ENCODE peak calls at places on chromosomes 16 and 17, in eight cellular contexts. B is Right ventricle myocardium inferior; G is GM12891; S is stimulated activated CD8-positive, alpha-beta memory T cell treated with anti-CD3 and anti-CD28 coated beads, Interleukin-4, amount 100 ng/mL, for 4 hours; Y is dermis microvascular lymphatic vessel endothelial cell; Z is NCI-H1105; H is fibroblast of villous mesenchyme; V is T-helper 1 cell. X is an unnamed sample.

GRCh38 chr17:47731396-47731795 is 1.6 kb upstream of the TBX21 start:
- DNase-seq in V (no peak), G (no peak), H (no peak), Z (no peak), B (no peak), S (no peak), Y (no peak), X (no peak)

GRCh38 chr16:58510776-58511628 is 4.3 kb upstream of the SETD6 start:
- DNase-seq in Z (no peak), V (no peak), B (peak), G (no peak), Y (no peak), S (no peak), H (no peak), X (no peak)

GRCh38 chr17:48894886-48895285 is 2.3 kb downstream of the ATP5MC1 start:
- DNase-seq in Z (peak), B (no peak), S (no peak), G (no peak), V (no peak), H (no peak), Y (no peak), X (no peak)

GRCh38 chr16:70470927-70471341 is 16.5 kb downstream of the FCSK start:
- DNase-seq in V (no peak), Z (no peak), H (peak), Y (no peak), B (no peak), S (no peak), G (no peak), X (no peak)

GRCh38 chr16:75011634-75012307 is 12.9 kb downstream of the ZNRF1 start:
- DNase-seq in V (no peak), S (no peak), Y (peak), H (peak), G (no peak), B (no peak), Z (no peak), X (no peak)

GRCh38 chr16:85491798-85492616 is 121.1 kb upstream of the GSE1 start:
- DNase-seq in Y (no peak), Z (no peak), B (peak), G (no peak), S (no peak), V (no peak), H (no peak), X (no peak)

GRCh38 chr17:6823011-6823442 is 8.5 kb downstream of the TEKT1 start:
- DNase-seq in V (no peak), Y (no peak), Z (no peak), B (no peak), H (peak), S (no peak), G (no peak), X (no peak)

GRCh38 chr16:88005148-88005547 is 53.9 kb downstream of the BANP start:
- DNase-seq in H (no peak), V (no peak), G (no peak), Y (no peak), B (no peak), Z (no peak), S (no peak), X (no peak)

GRCh38 chr17:7238418-7239090 is 703 bp downstream of the PHF23 start:
- DNase-seq in B (peak), S (no peak), H (no peak), Y (no peak), V (no peak), G (no peak), Z (peak), X (no peak)

GRCh38 chr16:17162560-17162959 is 308.2 kb downstream of the XYLT1 start:
- DNase-seq in Y (no peak), S (no peak), G (no peak), Z (no peak), V (no peak), H (no peak), B (no peak), X (no peak)

GRCh38 chr16:65657051-65657450 is 535.2 kb upstream of the CDH11 start:
- DNase-seq in Z (no peak), Y (no peak), H (no peak), S (no peak), B (no peak), V (no peak), G (no peak), X (no peak)

GRCh38 chr17:65564793-65565192 is 3.3 kb upstream of the AXIN2 start:
- DNase-seq in Z (peak), Y (peak), G (no peak), B (no peak), S (no peak), H (no peak), V (no peak), X (no peak)

GRCh38 chr17:32828822-32829221 is 48.1 kb downstream of the MYO1D start:
- DNase-seq in S (no peak), G (no peak), B (no peak), V (no peak), Z (no peak), Y (no peak), H (no peak), X (no peak)

GRCh38 chr16:54654429-54654828 is 276.2 kb upstream of the IRX5 start:
- DNase-seq in V (no peak), H (no peak), S (no peak), G (no peak), B (no peak), Y (no peak), Z (peak), X (no peak)

GRCh38 chr16:87723224-87723619 is 42.6 kb downstream of the KLHDC4 start:
- DNase-seq in V (no peak), H (peak), Z (peak), Y (peak), S (no peak), B (peak), G (peak), X (no peak)

GRCh38 chr17:30921544-30922196 is at the start of gene ADAP2:
- DNase-seq in Z (no peak), H (no peak), Y (no peak), B (peak), G (peak), V (no peak), S (no peak), X (no peak)

GRCh38 chr16:84175351-84176081 is 11.3 kb downstream of the TAF1C start:
- DNase-seq in G (no peak), V (no peak), B (peak), Y (peak), H (peak), S (peak), Z (peak), X (no peak)

GRCh38 chr16:85929259-85929704 is 30.3 kb downstream of the IRF8 start:
- DNase-seq in H (no peak), V (no peak), S (no peak), G (no peak), Y (no peak), B (no peak), Z (no peak), X (no peak)

GRCh38 chr17:48143629-48144028 is 36.1 kb downstream of the SNX11 start:
- DNase-seq in Z (no peak), S (no peak), H (no peak), Y (no peak), B (no peak), G (no peak), V (no peak), X (no peak)

GRCh38 chr17:70320642-70321345 is 151.5 kb downstream of the KCNJ2 start:
- DNase-seq in S (no peak), H (peak), V (no peak), B (no peak), Y (no peak), Z (peak), G (no peak), X (no peak)

GRCh38 chr17:66777689-66778225 is 57.2 kb upstream of the CACNG5 start:
- DNase-seq in S (no peak), Y (no peak), H (peak), V (no peak), B (no peak), Z (no peak), G (no peak), X (no peak)

GRCh38 chr16:78704421-78704820 is 605.0 kb downstream of the WWOX start:
- DNase-seq in Y (no peak), B (no peak), Z (no peak), G (no peak), H (peak), V (no peak), S (no peak), X (no peak)

GRCh38 chr17:1422907-1423306 is 22.9 kb upstream of the YWHAE start:
- DNase-seq in Z (no peak), V (no peak), Y (peak), S (no peak), G (no peak), B (no peak), H (peak), X (no peak)

GRCh38 chr17:11221196-11221595 is 19.8 kb upstream of the SHISA6 start:
- DNase-seq in S (no peak), V (no peak), B (no peak), G (no peak), Y (no peak), Z (no peak), H (no peak), X (no peak)

GRCh38 chr17:44968225-44969143 is at the start of gene C1QL1:
- DNase-seq in S (peak), Z (peak), B (peak), Y (no peak), G (peak), V (peak), H (peak), X (peak)

GRCh38 chr16:54843424-54843750 is 87.3 kb upstream of the IRX5 start:
- DNase-seq in Y (no peak), G (no peak), H (no peak), S (no peak), Z (no peak), V (no peak), B (no peak), X (no peak)

GRCh38 chr17:38604479-38605229 is 1.1 kb downstream of the SRCIN1 start:
- DNase-seq in S (no peak), H (no peak), Y (no peak), G (no peak), Z (no peak), V (no peak), B (peak), X (no peak)

X was measured in esophagus squamous epithelium.